ENCODE peak calls at places on chromosomes 7 and 10, in four cellular contexts. N is lower leg skin, G is body of pancreas, I is erythroblast. E is an unnamed sample.

GRCh38 chr10:76324283-76324682 is 892.9 kb downstream of the LRMDA start:
- DNase-seq in N (peak; percentile 42), G (peak; percentile 38), I (no peak), E (no peak)

GRCh38 chr10:89158446-89158845 is 48.7 kb downstream of the CH25H start:
- DNase-seq in N (no peak), G (no peak), I (no peak), E (no peak)

GRCh38 chr7:158469396-158470051 is 118.1 kb downstream of the PTPRN2 start:
- DNase-seq in N (no peak), G (no peak), I (no peak), E (no peak)

GRCh38 chr10:2928219-2928840 is 139.0 kb upstream of the PFKP start:
- DNase-seq in N (peak; percentile 42), G (peak; percentile 76), I (peak; percentile 77), E (peak; percentile 62)

GRCh38 chr10:112593023-112593422 is 146.0 kb downstream of the VTI1A start:
- DNase-seq in N (no peak), G (no peak), I (no peak), E (no peak)

GRCh38 chr10:128859738-128860386 is 607.2 kb upstream of the MGMT start:
- DNase-seq in N (peak; percentile 15), G (peak; percentile 24), I (peak; percentile 56), E (no peak)

GRCh38 chr7:132614428-132615076 is 38.3 kb upstream of the PLXNA4 start:
- DNase-seq in N (peak; percentile 29), G (peak; percentile 24), I (no peak), E (no peak)

GRCh38 chr10:129593953-129594352 is 126.9 kb downstream of the MGMT start:
- DNase-seq in N (no peak), G (no peak), I (no peak), E (no peak)

GRCh38 chr10:51289519-51289918 is 215.2 kb downstream of the PRKG1 start:
- DNase-seq in N (no peak), G (no peak), I (no peak), E (no peak)

GRCh38 chr10:99709480-99710229 is 22.3 kb downstream of the COX15 start:
- DNase-seq in N (no peak), G (no peak), I (peak; percentile 70), E (no peak)

GRCh38 chr10:105023706-105024105 is 382.6 kb downstream of the SORCS3 start:
- DNase-seq in N (peak; percentile 51), G (no peak), I (no peak), E (no peak)

GRCh38 chr7:99142727-99143521 is 984 bp downstream of the SMURF1 start:
- DNase-seq in N (peak; percentile 96), G (peak; percentile 97), I (peak; percentile 94), E (peak; percentile 78)

GRCh38 chr10:106226831-106227230 is 937.7 kb downstream of the SORCS1 start:
- DNase-seq in N (no peak), G (no peak), I (no peak), E (no peak)

GRCh38 chr10:86321568-86321967 is 45.0 kb downstream of the GRID1 start:
- DNase-seq in N (no peak), G (no peak), I (no peak), E (no peak)

GRCh38 chr7:80135306-80136104 is 874 bp downstream of the GNAI1 start:
- DNase-seq in N (no peak), G (no peak), I (peak; percentile 71), E (peak; percentile 24)

GRCh38 chr10:93745411-93746065 is 12.2 kb upstream of the LGI1 start:
- DNase-seq in N (no peak), G (no peak), I (peak; percentile 23), E (peak; percentile 53)

GRCh38 chr7:8325067-8325466 is 63.1 kb upstream of the ICA1 start:
- DNase-seq in N (no peak), G (no peak), I (no peak), E (no peak)

GRCh38 chr7:78141533-78142281 is 343.1 kb downstream of the PHTF2 start:
- DNase-seq in N (no peak), G (no peak), I (no peak), E (peak; percentile 18)

GRCh38 chr10:131703941-131704340 is 196.9 kb upstream of the PPP2R2D start:
- DNase-seq in N (no peak), G (no peak), I (no peak), E (no peak)

GRCh38 chr7:153381275-153382119 is 621.9 kb downstream of the ACTR3B start:
- DNase-seq in N (no peak), G (peak; percentile 37), I (peak; percentile 63), E (peak; percentile 26)

GRCh38 chr10:102779680-102780079 is 35.9 kb downstream of the WBP1L start:
- DNase-seq in N (no peak), G (no peak), I (no peak), E (no peak)

GRCh38 chr7:155669717-155670505 is 25.4 kb downstream of the RBM33 start:
- DNase-seq in N (no peak), G (no peak), I (peak; percentile 29), E (no peak)

GRCh38 chr7:6181136-6181535 is 91.3 kb downstream of the CYTH3 start:
- DNase-seq in N (no peak), G (no peak), I (peak; percentile 11), E (no peak)

GRCh38 chr7:70014472-70015232 is 416.4 kb downstream of the AUTS2 start:
- DNase-seq in N (no peak), G (no peak), I (no peak), E (no peak)

GRCh38 chr7:151232272-151233110 is at the start of gene CHPF2:
- DNase-seq in N (peak; percentile 89), G (peak; percentile 94), I (peak; percentile 93), E (peak; percentile 95)
- TF ChIP-seq POLR2A in N (peak; percentile 34), G (peak; percentile 71), I (peak; percentile 80), E (peak; percentile 85)

GRCh38 chr10:78934499-78934898 is 134.3 kb upstream of the ZMIZ1 start:
- DNase-seq in N (no peak), G (no peak), I (no peak), E (no peak)
- TF ChIP-seq POLR2A in N (no peak), G (no peak), I (no peak), E (no peak)

GRCh38 chr7:27098493-27099223 is 2.9 kb upstream of the HOXA1 start:
- DNase-seq in N (no peak), G (no peak), I (no peak), E (no peak)
- TF ChIP-seq POLR2A in N (no peak), G (no peak), I (no peak), E (no peak)

GRCh38 chr10:122374246-122374858 is at the start of gene PLEKHA1:
- DNase-seq in N (peak; percentile 93), G (peak; percentile 96), I (peak; percentile 88), E (peak; percentile 81)
- TF ChIP-seq POLR2A in N (peak; percentile 49), G (peak; percentile 90), I (no peak), E (peak; percentile 37)

GRCh38 chr7:28410628-28411578 is 1.4 kb upstream of the CREB5 start:
- DNase-seq in N (no peak), G (no peak), I (peak; percentile 24), E (no peak)
- TF ChIP-seq POLR2A in N (no peak), G (no peak), I (no peak), E (no peak)

GRCh38 chr7:106418526-106418925 is 133.7 kb upstream of the NAMPT start:
- DNase-seq in N (no peak), G (no peak), I (no peak), E (no peak)

GRCh38 chr7:106417273-106417902 is 132.6 kb upstream of the NAMPT start:
- DNase-seq in N (no peak), G (no peak), I (no peak), E (no peak)

GRCh38 chr7:106416430-106416829 is 131.6 kb upstream of the NAMPT start:
- DNase-seq in N (no peak), G (no peak), I (no peak), E (no peak)

GRCh38 chr7:106418094-106418493 is 133.3 kb upstream of the NAMPT start:
- DNase-seq in N (peak; percentile 59), G (peak; percentile 76), I (no peak), E (no peak)

GRCh38 chr7:106415433-106415832 is 130.7 kb upstream of the NAMPT start:
- DNase-seq in N (no peak), G (no peak), I (no peak), E (no peak)
- TF ChIP-seq POLR2A in N (no peak), G (no peak), I (no peak), E (no peak)

DNA sequence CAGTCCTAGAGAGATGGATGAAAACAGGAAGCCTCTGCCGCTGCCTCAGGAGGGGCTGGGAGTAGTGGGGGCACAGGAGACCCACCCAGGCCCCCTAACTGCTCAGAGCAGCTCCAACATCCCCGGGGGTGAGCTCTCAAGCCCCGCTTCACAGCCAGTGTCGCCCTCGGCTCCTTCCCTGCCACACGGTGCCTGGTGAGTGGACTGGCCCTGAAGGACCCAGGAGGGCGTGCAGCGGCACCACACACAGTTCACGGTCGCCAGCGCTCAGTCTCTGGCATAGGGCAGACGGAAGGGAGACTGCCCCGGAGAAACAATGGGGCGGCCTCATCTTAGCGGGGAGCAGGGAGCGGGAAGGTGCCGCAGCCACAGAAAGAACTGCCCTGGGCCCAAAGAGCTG is 1.3 kb downstream of the CLDN15 start:
- DNase-seq in N (no peak), G (no peak), I (no peak), E (no peak)
- TF ChIP-seq POLR2A in N (no peak), G (no peak), I (no peak), E (no peak)